ENCODE peak calls at places on chromosomes 5 and 9, in seven cellular contexts. H is effector memory CD8-positive, alpha-beta T cell; Q is ascending aorta; V is adrenal gland; T is HTR-8/SVneo; M is AG04450; Z is OCI-LY7. O is an unnamed sample.

GRCh38 chr9:114001794-114002261 is 76.3 kb downstream of the AMBP start:
- DNase-seq in Z (no peak), H (no peak), T (no peak), V (no peak), Q (no peak), M (no peak), O (no peak)

GRCh38 chr5:1060535-1060981 is 51.3 kb downstream of the SLC12A7 start:
- DNase-seq in V (no peak), Z (no peak), H (no peak), Q (no peak), M (no peak), T (no peak), O (no peak)

GRCh38 chr5:139698461-139699146 is 50.5 kb downstream of the CXXC5 start:
- DNase-seq in M (peak), Z (peak), T (no peak), V (peak), H (no peak), Q (peak), O (no peak)

GRCh38 chr5:177528631-177529030 is 11.9 kb upstream of the DDX41 start:
- DNase-seq in T (no peak), V (no peak), Q (no peak), M (no peak), Z (no peak), H (no peak), O (no peak)

GRCh38 chr5:53942724-53943123 is 367.6 kb downstream of the ARL15 start:
- DNase-seq in Q (no peak), T (peak), H (no peak), V (no peak), Z (no peak), M (peak), O (no peak)

GRCh38 chr5:137629646-137630045 is 106.2 kb downstream of the KLHL3 start:
- DNase-seq in V (peak), H (peak), M (no peak), Q (no peak), T (peak), Z (peak), O (peak)

GRCh38 chr9:114592356-114592755 is 4.8 kb downstream of the ATP6V1G1 start:
- DNase-seq in Z (peak), T (no peak), Q (no peak), M (no peak), V (peak), H (peak), O (no peak)

GRCh38 chr9:107875571-107875980 is 386.0 kb upstream of the KLF4 start:
- DNase-seq in M (no peak), V (no peak), Q (no peak), H (no peak), Z (no peak), T (no peak), O (no peak)

GRCh38 chr5:77029376-77029885 is 773 bp upstream of the AGGF1 start:
- DNase-seq in Q (no peak), H (no peak), T (no peak), M (no peak), Z (peak), V (no peak), O (no peak)

GRCh38 chr5:68415177-68416085 is 199.9 kb downstream of the PIK3R1 start:
- DNase-seq in M (no peak), Z (peak), H (no peak), Q (no peak), T (no peak), V (peak), O (no peak)

GRCh38 chr5:103428411-103428871 is 134.1 kb downstream of the NUDT12 start:
- DNase-seq in T (no peak), M (peak), Q (no peak), Z (no peak), H (no peak), V (no peak), O (no peak)

GRCh38 chr5:69167488-69167845 is 517 bp downstream of the CCNB1 start:
- DNase-seq in T (no peak), M (no peak), V (no peak), Z (peak), H (no peak), Q (no peak), O (no peak)

GRCh38 chr5:71957431-71957934 is 149.8 kb upstream of the MAP1B start:
- DNase-seq in M (no peak), V (no peak), Z (no peak), T (no peak), Q (no peak), H (no peak), O (no peak)

GRCh38 chr5:138832218-138832617 is 42.9 kb downstream of the LRRTM2 start:
- DNase-seq in V (no peak), Q (no peak), T (no peak), H (no peak), M (no peak), Z (no peak), O (no peak)

GRCh38 chr5:10307206-10308148 is at the start of gene CMBL:
- DNase-seq in T (peak), Q (no peak), Z (no peak), M (no peak), V (peak), H (no peak), O (no peak)

GRCh38 chr5:160097981-160098380 is 21.3 kb downstream of the PWWP2A start:
- DNase-seq in M (peak), H (no peak), Z (no peak), V (no peak), T (no peak), Q (no peak), O (no peak)

GRCh38 chr5:132007399-132008162 is 3.9 kb downstream of the ACSL6 start:
- DNase-seq in T (peak), M (peak), Q (no peak), H (peak), Z (peak), V (peak), O (no peak)